ENCODE peak calls at places on chromosome 9, in four cellular contexts. J is cardiac muscle cell, Z is coronary artery, L is breast epithelium. S is an unnamed sample.

GRCh38 chr9:137164370-137165249 is 5.2 kb downstream of the LRRC26 start:
- DNase-seq in J (no peak), Z (no peak), L (no peak), S (no peak)

GRCh38 chr9:36137392-36138004 is 965 bp downstream of the GLIPR2 start:
- DNase-seq in J (peak), Z (no peak), L (no peak), S (no peak)

GRCh38 chr9:9904021-9904420 is 708.8 kb downstream of the PTPRD start:
- DNase-seq in J (no peak), Z (no peak), L (no peak), S (no peak)

GRCh38 chr9:84748112-84748511 is 78.6 kb downstream of the NTRK2 start:
- DNase-seq in J (no peak), Z (no peak), L (no peak), S (no peak)

GRCh38 chr9:32524558-32525461 is 1.2 kb downstream of the RIGI start:
- DNase-seq in J (no peak), Z (no peak), L (no peak), S (peak)

GRCh38 chr9:134189167-134189474 is 24.8 kb upstream of the RNU6ATAC start:
- DNase-seq in J (no peak), Z (no peak), L (no peak), S (no peak)

GRCh38 chr9:90444609-90445008 is 198.0 kb downstream of the DIRAS2 start:
- DNase-seq in J (no peak), Z (no peak), L (no peak), S (no peak)

GRCh38 chr9:137740311-137740710 is 121.5 kb downstream of the EHMT1 start:
- DNase-seq in J (peak), Z (no peak), L (no peak), S (no peak)

GRCh38 chr9:2055203-2055658 is 40.1 kb downstream of the SMARCA2 start:
- DNase-seq in J (no peak), Z (no peak), L (no peak), S (peak)

GRCh38 chr9:129763235-129763917 is 10.5 kb upstream of the PTGES start:
- DNase-seq in J (no peak), Z (no peak), L (no peak), S (peak)

GRCh38 chr9:105116047-105116868 is 128.2 kb upstream of the SLC44A1 start:
- DNase-seq in J (peak), Z (no peak), L (no peak), S (no peak)

GRCh38 chr9:89919171-89919681 is 314.4 kb downstream of the GADD45G start:
- DNase-seq in J (peak), Z (no peak), L (no peak), S (peak)

GRCh38 chr9:114282104-114282485 is 40.8 kb upstream of the ORM1 start:
- DNase-seq in J (no peak), Z (peak), L (no peak), S (no peak)

GRCh38 chr9:70480405-70480980 is 66.0 kb upstream of the KLF9 start:
- DNase-seq in J (no peak), Z (peak), L (peak), S (peak)

GRCh38 chr9:129487307-129487657 is 133.6 kb downstream of the C9orf50 start:
- DNase-seq in J (no peak), Z (no peak), L (no peak), S (no peak)

GRCh38 chr9:14097215-14097614 is 216.7 kb downstream of the NFIB start:
- DNase-seq in J (peak), Z (no peak), L (no peak), S (peak)

GRCh38 chr9:137281345-137282116 is 4.0 kb downstream of the TOR4A start:
- DNase-seq in J (no peak), Z (peak), L (no peak), S (no peak)

GRCh38 chr9:106927916-106928315 is 65.0 kb downstream of the ZNF462 start:
- DNase-seq in J (no peak), Z (no peak), L (no peak), S (no peak)

GRCh38 chr9:6955251-6955921 is 197.6 kb downstream of the KDM4C start:
- DNase-seq in J (peak), Z (no peak), L (no peak), S (no peak)

GRCh38 chr9:98995059-98995665 is 51.5 kb downstream of the COL15A1 start:
- DNase-seq in J (no peak), Z (peak), L (no peak), S (peak)

GRCh38 chr9:98998441-98999151 is 54.9 kb downstream of the COL15A1 start:
- DNase-seq in J (peak), Z (peak), L (peak), S (peak)

GRCh38 chr9:98999152-98999525 is 55.4 kb downstream of the COL15A1 start:
- DNase-seq in J (no peak), Z (no peak), L (no peak), S (no peak)

GRCh38 chr9:98995971-98996504 is 52.3 kb downstream of the COL15A1 start:
- DNase-seq in J (no peak), Z (peak), L (no peak), S (no peak)

GRCh38 chr9:98997580-98997979 is 53.9 kb downstream of the COL15A1 start:
- DNase-seq in J (peak), Z (peak), L (no peak), S (no peak)
- TF ChIP-seq CTCF in J (no peak), Z (no peak), L (no peak), S (no peak)

GRCh38 chr9:22215492-22215891 is 206.4 kb upstream of the CDKN2B start:
- DNase-seq in J (no peak), Z (no peak), L (no peak), S (no peak)
- TF ChIP-seq CTCF in J (no peak), Z (no peak), L (no peak), S (no peak)

GRCh38 chr9:127489471-127490115 is 38.3 kb downstream of the LRSAM1 start:
- DNase-seq in J (peak), Z (no peak), L (no peak), S (no peak)
- TF ChIP-seq CTCF in J (no peak), Z (no peak), L (no peak), S (no peak)

GRCh38 chr9:77649109-77649812 is 1.1 kb upstream of the GNA14 start:
- DNase-seq in J (no peak), Z (no peak), L (no peak), S (peak)
- TF ChIP-seq CTCF in J (peak), Z (no peak), L (no peak), S (peak)